ENCODE peak calls at places on chromosome X, in four cellular contexts. J, W, A and E are unnamed samples.

GRCh38 chrX:150256297-150256650 is 106.8 kb upstream of the MAMLD1 start:
- DNase-seq in J (no peak), W (no peak), A (no peak), E (no peak)

GRCh38 chrX:150587585-150588503 is 19.4 kb downstream of the MTM1 start:
- DNase-seq in J (peak), W (peak), A (no peak), E (peak)

GRCh38 chrX:39506131-39506530 is 591.6 kb downstream of the BCOR start:
- DNase-seq in J (no peak), W (no peak), A (no peak), E (no peak)

GRCh38 chrX:15814811-15815210 is 24.5 kb downstream of the ZRSR2 start:
- DNase-seq in J (no peak), W (no peak), A (no peak), E (no peak)

GRCh38 chrX:50100188-50100587 is 100.6 kb downstream of the AKAP4 start:
- DNase-seq in J (peak), W (peak), A (no peak), E (peak)

GRCh38 chrX:131671714-131672113 is 127.8 kb downstream of the OR13H1 start:
- DNase-seq in J (no peak), W (no peak), A (no peak), E (no peak)

GRCh38 chrX:105314468-105314867 is 94.0 kb upstream of the TEX13A start:
- DNase-seq in J (no peak), W (peak), A (no peak), E (no peak)

GRCh38 chrX:133005038-133005437 is 46.6 kb upstream of the HS6ST2 start:
- DNase-seq in J (peak), W (no peak), A (no peak), E (peak)

GRCh38 chrX:39953879-39954278 is 143.9 kb downstream of the BCOR start:
- DNase-seq in J (no peak), W (peak), A (no peak), E (no peak)

GRCh38 chrX:41010188-41010846 is 74.9 kb upstream of the USP9X start:
- DNase-seq in J (no peak), W (peak), A (no peak), E (peak)

GRCh38 chrX:15973941-15974340 is 119.3 kb upstream of the AP1S2 start:
- DNase-seq in J (no peak), W (no peak), A (no peak), E (no peak)

GRCh38 chrX:45191820-45192409 is 8.8 kb downstream of the DIPK2B start:
- DNase-seq in J (no peak), W (no peak), A (no peak), E (no peak)

GRCh38 chrX:16712116-16712824 is at the start of gene CTPS2:
- DNase-seq in J (peak), W (peak), A (no peak), E (peak)

GRCh38 chrX:2545144-2545543 is 44.4 kb upstream of the DHRSX start:
- DNase-seq in J (no peak), W (no peak), A (no peak), E (no peak)

GRCh38 chrX:150696264-150696789 is 3.1 kb downstream of the MTMR1 start:
- DNase-seq in J (no peak), W (no peak), A (no peak), E (no peak)

GRCh38 chrX:76148011-76148665 is 24.7 kb upstream of the PBDC1 start:
- DNase-seq in J (peak), W (no peak), A (peak), E (no peak)

GRCh38 chrX:291411-291901 is 10.3 kb downstream of the PLCXD1 start:
- DNase-seq in J (no peak), W (no peak), A (no peak), E (no peak)

GRCh38 chrX:9379697-9380551 is 84.9 kb upstream of the TBL1X start:
- DNase-seq in J (peak), W (peak), A (no peak), E (no peak)

GRCh38 chrX:2933125-2933900 is 4.2 kb upstream of the ARSD start:
- DNase-seq in J (no peak), W (no peak), A (no peak), E (no peak)

GRCh38 chrX:45077748-45078424 is 122.8 kb downstream of the DIPK2B start:
- DNase-seq in J (no peak), W (no peak), A (no peak), E (no peak)

GRCh38 chrX:40402771-40403533 is 177.8 kb upstream of the ATP6AP2 start:
- DNase-seq in J (peak), W (peak), A (no peak), E (peak)

GRCh38 chrX:40539214-40540142 is 41.3 kb upstream of the ATP6AP2 start:
- DNase-seq in J (no peak), W (no peak), A (no peak), E (peak)

GRCh38 chrX:9897761-9898161 is 69.4 kb upstream of the CLDN34 start:
- DNase-seq in J (no peak), W (no peak), A (peak), E (no peak)

GRCh38 chrX:153766098-153766817 is 2.2 kb downstream of the PLXNB3 start:
- DNase-seq in J (peak), W (peak), A (no peak), E (peak)

GRCh38 chrX:8897259-8897658 is 96.1 kb upstream of the FAM9A start:
- DNase-seq in J (no peak), W (no peak), A (no peak), E (no peak)

GRCh38 chrX:120468479-120468824 is 644 bp downstream of the LAMP2 start:
- DNase-seq in J (no peak), W (no peak), A (no peak), E (no peak)

GRCh38 chrX:53260836-53261235 is 20.5 kb downstream of the IQSEC2 start:
- DNase-seq in J (no peak), W (no peak), A (no peak), E (no peak)

GRCh38 chrX:152949114-152949513 is 44.8 kb downstream of the PNMA5 start:
- DNase-seq in J (no peak), W (no peak), A (no peak), E (no peak)

GRCh38 chrX:17537652-17538301 is 162.8 kb downstream of the NHS start:
- DNase-seq in J (no peak), W (no peak), A (no peak), E (no peak)